ENCODE peak calls at places on chromosome 11, in seven cellular contexts. One of them, this sample, is unnamed.
A peak's percentile ranks its signal among the peaks of the same experiment; 100 is the strongest.

GRCh38 chr11:126484266-126484665 is 128.8 kb downstream of the ST3GAL4 start:
- DNase-seq in type B pancreatic cell: no peak
- DNase-seq in progenitor cell of endocrine pancreas: no peak
- DNase-seq in HFFc6: peak; percentile 80
- DNase-seq in neural progenitor cell: no peak
- DNase-seq in GM20000: no peak
- DNase-seq in pancreas: no peak
- DNase-seq in this sample: no peak

GRCh38 chr11:131584694-131585592 is 214.5 kb downstream of the NTM start:
- DNase-seq in pancreas: no peak
- DNase-seq in neural progenitor cell: peak; percentile 64
- DNase-seq in HFFc6: no peak
- DNase-seq in progenitor cell of endocrine pancreas: no peak
- DNase-seq in type B pancreatic cell: no peak
- DNase-seq in GM20000: peak; percentile 24
- DNase-seq in this sample: peak; percentile 4

GRCh38 chr11:45145421-45146071 is 893 bp upstream of the PRDM11 start:
- DNase-seq in HFFc6: no peak
- DNase-seq in progenitor cell of endocrine pancreas: no peak
- DNase-seq in pancreas: peak; percentile 29
- DNase-seq in GM20000: no peak
- DNase-seq in type B pancreatic cell: peak; percentile 66
- DNase-seq in neural progenitor cell: peak; percentile 90
- DNase-seq in this sample: peak; percentile 24

GRCh38 chr11:10287766-10288165 is 6.3 kb downstream of the SBF2 start:
- DNase-seq in pancreas: no peak
- DNase-seq in GM20000: no peak
- DNase-seq in progenitor cell of endocrine pancreas: no peak
- DNase-seq in HFFc6: no peak
- DNase-seq in type B pancreatic cell: no peak
- DNase-seq in neural progenitor cell: no peak
- DNase-seq in this sample: no peak

GRCh38 chr11:16536513-16536912 is 180.2 kb upstream of the SOX6 start:
- DNase-seq in pancreas: no peak
- DNase-seq in type B pancreatic cell: no peak
- DNase-seq in neural progenitor cell: no peak
- DNase-seq in progenitor cell of endocrine pancreas: no peak
- DNase-seq in HFFc6: no peak
- DNase-seq in GM20000: no peak
- DNase-seq in this sample: no peak

GRCh38 chr11:84541711-84542340 is 1085.3 kb downstream of the DLG2 start:
- DNase-seq in neural progenitor cell: no peak
- DNase-seq in progenitor cell of endocrine pancreas: no peak
- DNase-seq in HFFc6: no peak
- DNase-seq in type B pancreatic cell: no peak
- DNase-seq in pancreas: no peak
- DNase-seq in GM20000: no peak
- DNase-seq in this sample: no peak

GRCh38 chr11:4025248-4025956 is 69.2 kb upstream of the RRM1 start:
- DNase-seq in neural progenitor cell: no peak
- DNase-seq in HFFc6: peak; percentile 52
- DNase-seq in GM20000: no peak
- DNase-seq in progenitor cell of endocrine pancreas: no peak
- DNase-seq in pancreas: no peak
- DNase-seq in type B pancreatic cell: no peak
- DNase-seq in this sample: no peak

GRCh38 chr11:68997995-68998348 is 15.1 kb downstream of the MRGPRF start:
- DNase-seq in pancreas: no peak
- DNase-seq in HFFc6: no peak
- DNase-seq in type B pancreatic cell: no peak
- DNase-seq in GM20000: no peak
- DNase-seq in neural progenitor cell: no peak
- DNase-seq in progenitor cell of endocrine pancreas: peak; percentile 2
- DNase-seq in this sample: no peak

GRCh38 chr11:38791346-38791961 is 2193.4 kb upstream of the RAG2 start:
- DNase-seq in type B pancreatic cell: no peak
- DNase-seq in neural progenitor cell: peak; percentile 87
- DNase-seq in HFFc6: peak; percentile 63
- DNase-seq in progenitor cell of endocrine pancreas: peak; percentile 24
- DNase-seq in GM20000: peak; percentile 37
- DNase-seq in pancreas: peak; percentile 9
- DNase-seq in this sample: peak; percentile 19

GRCh38 chr11:72812604-72812967 is 1.6 kb upstream of the ATG16L2 start:
- DNase-seq in pancreas: no peak
- DNase-seq in progenitor cell of endocrine pancreas: no peak
- DNase-seq in type B pancreatic cell: no peak
- DNase-seq in HFFc6: no peak
- DNase-seq in neural progenitor cell: no peak
- DNase-seq in GM20000: no peak
- DNase-seq in this sample: no peak

GRCh38 chr11:47394322-47395224 is 13.8 kb upstream of the SLC39A13 start:
- DNase-seq in progenitor cell of endocrine pancreas: no peak
- DNase-seq in GM20000: peak; percentile 88
- DNase-seq in HFFc6: no peak
- DNase-seq in type B pancreatic cell: no peak
- DNase-seq in neural progenitor cell: peak; percentile 2
- DNase-seq in pancreas: no peak
- DNase-seq in this sample: peak; percentile 73

GRCh38 chr11:65586676-65587075 is 8.9 kb downstream of the KCNK7 start:
- DNase-seq in type B pancreatic cell: no peak
- DNase-seq in HFFc6: no peak
- DNase-seq in GM20000: no peak
- DNase-seq in pancreas: no peak
- DNase-seq in neural progenitor cell: peak; percentile 82
- DNase-seq in progenitor cell of endocrine pancreas: no peak
- DNase-seq in this sample: no peak

GRCh38 chr11:114811971-114812370 is 133.6 kb downstream of the NXPE2 start:
- DNase-seq in type B pancreatic cell: no peak
- DNase-seq in GM20000: no peak
- DNase-seq in HFFc6: no peak
- DNase-seq in neural progenitor cell: no peak
- DNase-seq in progenitor cell of endocrine pancreas: no peak
- DNase-seq in pancreas: no peak
- DNase-seq in this sample: no peak

GRCh38 chr11:66974724-66975402 is at the start of gene C11orf86:
- DNase-seq in HFFc6: no peak
- DNase-seq in type B pancreatic cell: no peak
- DNase-seq in progenitor cell of endocrine pancreas: no peak
- DNase-seq in GM20000: no peak
- DNase-seq in neural progenitor cell: no peak
- DNase-seq in pancreas: no peak
- DNase-seq in this sample: no peak

GRCh38 chr11:57085604-57086003 is 96.1 kb upstream of the LRRC55 start:
- DNase-seq in progenitor cell of endocrine pancreas: no peak
- DNase-seq in GM20000: no peak
- DNase-seq in neural progenitor cell: no peak
- DNase-seq in HFFc6: no peak
- DNase-seq in pancreas: no peak
- DNase-seq in type B pancreatic cell: no peak
- DNase-seq in this sample: no peak
- TF ChIP-seq CTCF in progenitor cell of endocrine pancreas: no peak
- TF ChIP-seq CTCF in GM20000: no peak
- TF ChIP-seq CTCF in neural progenitor cell: peak; percentile 14
- TF ChIP-seq CTCF in HFFc6: peak; percentile 36
- TF ChIP-seq CTCF in pancreas: no peak
- TF ChIP-seq CTCF in type B pancreatic cell: no peak
- TF ChIP-seq CTCF in this sample: no peak

DNA sequence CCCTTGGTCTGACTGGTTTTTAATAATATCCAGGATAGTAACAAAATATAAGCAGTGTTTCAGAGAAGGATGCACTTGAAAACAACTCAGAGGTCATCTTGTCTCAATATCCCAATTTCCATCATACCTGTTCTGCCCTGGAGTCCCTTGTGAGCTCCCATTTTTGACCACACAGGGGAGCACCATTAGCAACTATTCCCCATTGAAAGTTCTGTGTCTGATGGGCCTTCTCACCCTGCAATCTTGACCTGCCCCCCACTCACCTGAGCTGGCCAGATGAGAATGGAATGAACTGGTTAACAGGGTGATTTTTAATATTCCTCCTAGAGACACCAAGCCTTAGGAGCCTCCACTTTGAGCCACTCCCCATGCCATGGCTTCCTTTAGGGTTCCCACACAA is 3.8 kb upstream of the CAPN5 start:
- DNase-seq in GM20000: peak; percentile 6
- DNase-seq in type B pancreatic cell: peak; percentile 15
- DNase-seq in HFFc6: no peak
- DNase-seq in neural progenitor cell: no peak
- DNase-seq in progenitor cell of endocrine pancreas: no peak
- DNase-seq in pancreas: no peak
- DNase-seq in this sample: no peak
- TF ChIP-seq CTCF in GM20000: no peak
- TF ChIP-seq CTCF in type B pancreatic cell: no peak
- TF ChIP-seq CTCF in HFFc6: peak; percentile 46
- TF ChIP-seq CTCF in neural progenitor cell: peak; percentile 20
- TF ChIP-seq CTCF in progenitor cell of endocrine pancreas: no peak
- TF ChIP-seq CTCF in pancreas: no peak
- TF ChIP-seq CTCF in this sample: no peak

GRCh38 chr11:105577645-105578044 is 32.2 kb upstream of the GRIA4 start:
- DNase-seq in pancreas: no peak
- DNase-seq in GM20000: no peak
- DNase-seq in HFFc6: no peak
- DNase-seq in type B pancreatic cell: no peak
- DNase-seq in progenitor cell of endocrine pancreas: no peak
- DNase-seq in neural progenitor cell: peak; percentile 7
- DNase-seq in this sample: no peak
- TF ChIP-seq CTCF in pancreas: no peak
- TF ChIP-seq CTCF in GM20000: no peak
- TF ChIP-seq CTCF in HFFc6: peak; percentile 17
- TF ChIP-seq CTCF in type B pancreatic cell: peak; percentile 32
- TF ChIP-seq CTCF in progenitor cell of endocrine pancreas: peak; percentile 16
- TF ChIP-seq CTCF in neural progenitor cell: peak; percentile 31
- TF ChIP-seq CTCF in this sample: no peak

GRCh38 chr11:1827931-1828330 is 6.9 kb upstream of the SYT8 start:
- DNase-seq in type B pancreatic cell: no peak
- DNase-seq in pancreas: no peak
- DNase-seq in progenitor cell of endocrine pancreas: no peak
- DNase-seq in HFFc6: no peak
- DNase-seq in neural progenitor cell: no peak
- DNase-seq in GM20000: no peak
- DNase-seq in this sample: no peak

GRCh38 chr11:1825039-1825740 is 9.6 kb upstream of the SYT8 start:
- DNase-seq in pancreas: peak; percentile 59
- DNase-seq in progenitor cell of endocrine pancreas: peak; percentile 86
- DNase-seq in HFFc6: no peak
- DNase-seq in neural progenitor cell: peak; percentile 96
- DNase-seq in GM20000: peak; percentile 77
- DNase-seq in type B pancreatic cell: peak; percentile 77
- DNase-seq in this sample: no peak

GRCh38 chr11:1825785-1826451 is 8.9 kb upstream of the SYT8 start:
- DNase-seq in HFFc6: no peak
- DNase-seq in neural progenitor cell: no peak
- DNase-seq in progenitor cell of endocrine pancreas: no peak
- DNase-seq in GM20000: no peak
- DNase-seq in type B pancreatic cell: no peak
- DNase-seq in pancreas: no peak
- DNase-seq in this sample: no peak

GRCh38 chr11:1827095-1827797 is 7.5 kb upstream of the SYT8 start:
- DNase-seq in HFFc6: peak; percentile 61
- DNase-seq in pancreas: peak; percentile 78
- DNase-seq in progenitor cell of endocrine pancreas: no peak
- DNase-seq in type B pancreatic cell: peak; percentile 69
- DNase-seq in GM20000: no peak
- DNase-seq in neural progenitor cell: no peak
- DNase-seq in this sample: no peak

GRCh38 chr11:1826552-1827094 is 8.2 kb upstream of the SYT8 start:
- DNase-seq in type B pancreatic cell: no peak
- DNase-seq in progenitor cell of endocrine pancreas: no peak
- DNase-seq in HFFc6: no peak
- DNase-seq in neural progenitor cell: no peak
- DNase-seq in GM20000: no peak
- DNase-seq in pancreas: peak; percentile 40
- DNase-seq in this sample: no peak
- TF ChIP-seq CTCF in type B pancreatic cell: no peak
- TF ChIP-seq CTCF in progenitor cell of endocrine pancreas: no peak
- TF ChIP-seq CTCF in HFFc6: peak; percentile 52
- TF ChIP-seq CTCF in neural progenitor cell: peak; percentile 22
- TF ChIP-seq CTCF in GM20000: no peak
- TF ChIP-seq CTCF in pancreas: no peak
- TF ChIP-seq CTCF in this sample: no peak

DNA sequence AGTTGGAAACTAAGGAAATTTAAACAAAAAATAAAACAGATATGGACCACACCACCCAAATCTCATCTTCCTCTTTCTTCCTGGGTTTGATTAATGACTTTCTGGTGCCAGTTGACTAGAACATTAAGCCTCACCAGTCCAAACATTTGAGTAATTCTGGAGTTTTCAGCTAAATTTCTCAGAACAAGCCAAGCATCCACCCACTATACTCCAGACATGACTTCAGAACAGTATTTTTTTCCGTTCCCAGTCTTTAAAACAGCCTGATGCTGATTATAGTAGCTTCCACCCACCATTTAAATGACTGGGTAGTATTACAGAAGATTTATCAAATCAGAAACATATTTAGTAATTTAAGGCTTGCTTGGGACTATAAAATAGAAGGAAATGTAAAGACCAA is 230.9 kb upstream of the UBASH3B start:
- DNase-seq in type B pancreatic cell: no peak
- DNase-seq in neural progenitor cell: no peak
- DNase-seq in GM20000: no peak
- DNase-seq in pancreas: no peak
- DNase-seq in progenitor cell of endocrine pancreas: no peak
- DNase-seq in HFFc6: no peak
- DNase-seq in this sample: no peak
- TF ChIP-seq CTCF in type B pancreatic cell: no peak
- TF ChIP-seq CTCF in neural progenitor cell: no peak
- TF ChIP-seq CTCF in GM20000: no peak
- TF ChIP-seq CTCF in pancreas: no peak
- TF ChIP-seq CTCF in progenitor cell of endocrine pancreas: no peak
- TF ChIP-seq CTCF in HFFc6: no peak
- TF ChIP-seq CTCF in this sample: no peak

This sample was measured in activated CD8-positive, alpha-beta T cell treated with anti-CD3 and anti-CD28 coated beads for 36 hours.